ENCODE peak calls at places on chromosome 7, in ten cellular contexts. N is endothelial cell, D is sigmoid colon, L is psoas muscle, Z is brain microvascular endothelial cell, F is fibroblast of the aortic adventitia, S is body of pancreas, K is fibroblast of mammary gland, Y is A549, V is foreskin keratinocyte. E is an unnamed sample.

GRCh38 chr7:83859827-83860226 is 210.9 kb upstream of the SEMA3E start:
- DNase-seq in F (no peak), N (no peak), S (no peak), K (no peak), V (no peak), Y (no peak), L (no peak), Z (no peak), D (no peak), E (no peak)

GRCh38 chr7:69708857-69709256 is 110.6 kb downstream of the AUTS2 start:
- DNase-seq in N (no peak), V (no peak), Y (peak), Z (no peak), D (no peak), L (no peak), S (no peak), K (peak), F (peak), E (no peak)

GRCh38 chr7:119900996-119901395 is 372.0 kb upstream of the KCND2 start:
- DNase-seq in F (peak), S (no peak), Z (peak), V (no peak), L (no peak), K (peak), D (no peak), Y (no peak), N (no peak), E (no peak)

GRCh38 chr7:114112806-114113205 is 194.0 kb upstream of the PPP1R3A start:
- DNase-seq in L (no peak), Z (no peak), F (no peak), D (no peak), N (no peak), K (peak), Y (no peak), V (no peak), S (no peak), E (no peak)

GRCh38 chr7:149872419-149873073 is 1.2 kb upstream of the ATP6V0E2 start:
- DNase-seq in L (peak), F (peak), V (peak), Y (peak), S (peak), D (peak), K (peak), Z (peak), N (peak), E (peak)

GRCh38 chr7:41955475-41956243 is 252.8 kb upstream of the INHBA start:
- DNase-seq in V (peak), D (peak), L (peak), Y (peak), S (peak), Z (peak), F (peak), K (peak), N (peak), E (no peak)

GRCh38 chr7:96596120-96596826 is 113.4 kb downstream of the SEM1 start:
- DNase-seq in Z (no peak), S (peak), V (peak), Y (peak), N (no peak), K (peak), L (no peak), D (no peak), F (no peak), E (no peak)

GRCh38 chr7:12458520-12459131 is 55.0 kb upstream of the VWDE start:
- DNase-seq in S (no peak), D (no peak), V (peak), Y (peak), K (peak), F (peak), Z (peak), N (peak), L (no peak), E (peak)

GRCh38 chr7:55065511-55066229 is 46.9 kb downstream of the EGFR start:
- DNase-seq in F (peak), Z (peak), D (no peak), L (no peak), V (peak), S (no peak), Y (peak), N (no peak), K (peak), E (no peak)

GRCh38 chr7:149832332-149833041 is 5.7 kb upstream of the ZNF862 start:
- DNase-seq in F (no peak), S (peak), N (no peak), D (peak), K (no peak), L (peak), Y (no peak), Z (no peak), V (no peak), E (no peak)

GRCh38 chr7:44257618-44258422 is 57.0 kb downstream of the YKT6 start:
- DNase-seq in S (peak), Z (peak), N (peak), K (peak), D (no peak), L (peak), F (peak), V (peak), Y (peak), E (peak)

GRCh38 chr7:40659231-40659630 is 524.4 kb downstream of the SUGCT start:
- DNase-seq in D (no peak), N (no peak), L (no peak), F (no peak), Y (no peak), K (no peak), S (no peak), Z (no peak), V (no peak), E (no peak)

GRCh38 chr7:50185951-50186697 is 93.1 kb upstream of the ZPBP start:
- DNase-seq in Z (no peak), F (no peak), N (no peak), K (no peak), V (no peak), L (no peak), Y (no peak), D (no peak), S (no peak), E (no peak)

GRCh38 chr7:145839814-145840213 is 276.8 kb upstream of the CNTNAP2 start:
- DNase-seq in S (no peak), F (no peak), K (no peak), Z (no peak), Y (no peak), N (no peak), D (no peak), V (no peak), L (no peak), E (no peak)

GRCh38 chr7:8109196-8110022 is 140.8 kb downstream of the GLCCI1 start:
- DNase-seq in Z (peak), F (peak), L (no peak), V (peak), Y (no peak), S (no peak), N (no peak), K (peak), D (no peak), E (no peak)

GRCh38 chr7:33916357-33917081 is 11.2 kb downstream of the BMPER start:
- DNase-seq in F (no peak), V (peak), K (peak), D (no peak), Y (no peak), S (no peak), L (no peak), Z (no peak), N (no peak), E (no peak)

GRCh38 chr7:69654849-69655707 is 56.8 kb downstream of the AUTS2 start:
- DNase-seq in D (no peak), Y (no peak), S (no peak), L (no peak), N (no peak), F (no peak), Z (no peak), K (no peak), V (no peak), E (no peak)

GRCh38 chr7:132367795-132368194 is 208.5 kb downstream of the PLXNA4 start:
- DNase-seq in V (no peak), N (no peak), F (no peak), D (no peak), K (no peak), Y (no peak), Z (no peak), L (no peak), S (no peak), E (no peak)

GRCh38 chr7:14000247-14000646 is 10.8 kb upstream of the ETV1 start:
- DNase-seq in F (peak), S (no peak), V (no peak), N (no peak), L (no peak), Z (no peak), K (peak), Y (no peak), D (no peak), E (no peak)

GRCh38 chr7:42181566-42181965 is 55.4 kb downstream of the GLI3 start:
- DNase-seq in F (no peak), K (no peak), Y (no peak), V (no peak), S (no peak), D (no peak), N (no peak), Z (no peak), L (no peak), E (no peak)

GRCh38 chr7:39073432-39073831 is 95.7 kb downstream of the POU6F2 start:
- DNase-seq in F (no peak), N (peak), V (no peak), K (no peak), D (no peak), L (no peak), Y (no peak), Z (no peak), S (no peak), E (no peak)

GRCh38 chr7:112103246-112103645 is 103.0 kb downstream of the DOCK4 start:
- DNase-seq in K (peak), D (no peak), F (no peak), N (no peak), Y (no peak), L (no peak), V (peak), Z (peak), S (no peak), E (no peak)

GRCh38 chr7:111229951-111230350 is 139.0 kb downstream of the LRRN3 start:
- DNase-seq in F (no peak), V (no peak), N (no peak), Y (peak), L (no peak), D (no peak), Z (no peak), K (no peak), S (no peak), E (no peak)

GRCh38 chr7:98821348-98821747 is 48.5 kb downstream of the TMEM130 start:
- DNase-seq in Z (no peak), F (no peak), K (no peak), D (no peak), N (no peak), V (no peak), L (no peak), S (no peak), Y (no peak), E (no peak)

GRCh38 chr7:80533287-80533686 is 21.4 kb upstream of the GNAT3 start:
- DNase-seq in K (no peak), L (no peak), D (no peak), V (peak), F (peak), Y (no peak), Z (peak), S (no peak), N (no peak), E (no peak)

GRCh38 chr7:31761646-31762045 is 74.6 kb downstream of the PPP1R17 start:
- DNase-seq in D (no peak), K (peak), L (no peak), V (no peak), S (no peak), Z (no peak), F (no peak), N (no peak), Y (no peak), E (no peak)

GRCh38 chr7:47743898-47744612 is 162.1 kb upstream of the TNS3 start:
- DNase-seq in D (no peak), L (no peak), N (no peak), S (no peak), F (no peak), V (no peak), Z (no peak), K (no peak), Y (no peak), E (no peak)

GRCh38 chr7:45182856-45183710 is 25.5 kb downstream of the RAMP3 start:
- DNase-seq in L (no peak), V (no peak), S (no peak), K (no peak), N (no peak), Z (no peak), D (peak), F (no peak), Y (no peak), E (no peak)

GRCh38 chr7:158585721-158586498 is 1.7 kb downstream of the PTPRN2 start:
- DNase-seq in F (no peak), K (no peak), Z (no peak), D (no peak), N (no peak), V (no peak), S (peak), L (no peak), Y (no peak), E (no peak)

GRCh38 chr7:23426876-23427275 is 43.4 kb downstream of the IGF2BP3 start:
- DNase-seq in K (no peak), N (no peak), D (no peak), L (no peak), Z (peak), F (no peak), S (no peak), Y (no peak), V (no peak), E (no peak)

GRCh38 chr7:106375499-106375898 is 90.7 kb upstream of the NAMPT start:
- DNase-seq in D (no peak), F (no peak), Z (no peak), K (no peak), S (no peak), L (no peak), Y (no peak), N (no peak), V (no peak), E (no peak)

GRCh38 chr7:103487419-103487818 is 41.4 kb upstream of the SLC26A5 start:
- DNase-seq in K (no peak), Y (peak), L (no peak), N (no peak), D (no peak), F (no peak), V (no peak), Z (no peak), S (no peak), E (no peak)

GRCh38 chr7:108135446-108136190 is 5.5 kb upstream of the LAMB4 start:
- DNase-seq in V (no peak), F (no peak), S (no peak), L (no peak), Y (no peak), D (no peak), N (no peak), Z (no peak), K (no peak), E (peak)

GRCh38 chr7:116210345-116211005 is at the start of gene TES:
- DNase-seq in V (peak), D (peak), F (peak), N (peak), Z (no peak), Y (peak), S (peak), L (peak), K (no peak), E (peak)

GRCh38 chr7:36131026-36131425 is 22.0 kb upstream of the EEPD1 start:
- DNase-seq in L (no peak), Z (no peak), K (no peak), N (no peak), F (no peak), Y (no peak), D (no peak), V (no peak), S (no peak), E (no peak)

GRCh38 chr7:155405399-155406318 is 52.3 kb upstream of the EN2 start:
- DNase-seq in S (peak), N (peak), Z (no peak), F (peak), K (no peak), Y (no peak), D (no peak), V (no peak), L (peak), E (no peak)
- TF ChIP-seq CTCF in S (no peak), N (no peak), Z (peak), F (peak), K (peak), Y (no peak), D (no peak), V (peak), L (no peak), E (no peak)

GRCh38 chr7:100155553-100156317 is 2.8 kb downstream of the TRAPPC14 start:
- DNase-seq in N (no peak), D (no peak), F (no peak), L (no peak), S (no peak), K (no peak), Y (no peak), V (no peak), Z (no peak), E (peak)

GRCh38 chr7:100153713-100154519 is 4.6 kb downstream of the TRAPPC14 start:
- DNase-seq in F (no peak), N (no peak), V (no peak), Z (no peak), L (no peak), K (no peak), S (no peak), Y (no peak), D (no peak), E (peak)

GRCh38 chr7:100154651-100155491 is 3.7 kb downstream of the TRAPPC14 start:
- DNase-seq in V (no peak), D (no peak), S (no peak), N (no peak), K (no peak), Z (no peak), Y (no peak), F (no peak), L (no peak), E (peak)

GRCh38 chr7:100152937-100153666 is 4.4 kb downstream of the LAMTOR4 start:
- DNase-seq in D (no peak), K (no peak), V (no peak), S (no peak), L (no peak), Y (no peak), Z (no peak), N (no peak), F (no peak), E (no peak)

GRCh38 chr7:100152404-100152803 is 3.7 kb downstream of the LAMTOR4 start:
- DNase-seq in F (no peak), N (no peak), S (no peak), Z (no peak), L (no peak), D (no peak), K (no peak), V (no peak), Y (no peak), E (no peak)
- TF ChIP-seq CTCF in F (no peak), N (no peak), S (no peak), Z (no peak), L (no peak), D (no peak), K (no peak), V (no peak), Y (no peak), E (no peak)

GRCh38 chr7:24757799-24758275 is 573 bp upstream of the GSDME start:
- DNase-seq in V (peak), F (peak), K (peak), Z (peak), S (peak), D (no peak), N (no peak), Y (peak), L (peak), E (no peak)
- TF ChIP-seq CTCF in V (no peak), F (no peak), K (no peak), Z (no peak), S (no peak), D (no peak), N (no peak), Y (no peak), L (no peak), E (no peak)

GRCh38 chr7:26777383-26777782 is 87.0 kb downstream of the SKAP2 start:
- DNase-seq in S (no peak), N (no peak), L (no peak), K (peak), D (no peak), Z (no peak), V (no peak), Y (no peak), F (no peak), E (no peak)
- TF ChIP-seq CTCF in S (no peak), N (no peak), L (no peak), K (no peak), D (no peak), Z (no peak), V (peak), Y (no peak), F (no peak), E (no peak)

GRCh38 chr7:66497346-66497745 is 131.3 kb upstream of the KCTD7 start:
- DNase-seq in K (no peak), Y (no peak), F (no peak), N (no peak), D (peak), V (no peak), L (no peak), S (no peak), Z (no peak), E (no peak)

DNA sequence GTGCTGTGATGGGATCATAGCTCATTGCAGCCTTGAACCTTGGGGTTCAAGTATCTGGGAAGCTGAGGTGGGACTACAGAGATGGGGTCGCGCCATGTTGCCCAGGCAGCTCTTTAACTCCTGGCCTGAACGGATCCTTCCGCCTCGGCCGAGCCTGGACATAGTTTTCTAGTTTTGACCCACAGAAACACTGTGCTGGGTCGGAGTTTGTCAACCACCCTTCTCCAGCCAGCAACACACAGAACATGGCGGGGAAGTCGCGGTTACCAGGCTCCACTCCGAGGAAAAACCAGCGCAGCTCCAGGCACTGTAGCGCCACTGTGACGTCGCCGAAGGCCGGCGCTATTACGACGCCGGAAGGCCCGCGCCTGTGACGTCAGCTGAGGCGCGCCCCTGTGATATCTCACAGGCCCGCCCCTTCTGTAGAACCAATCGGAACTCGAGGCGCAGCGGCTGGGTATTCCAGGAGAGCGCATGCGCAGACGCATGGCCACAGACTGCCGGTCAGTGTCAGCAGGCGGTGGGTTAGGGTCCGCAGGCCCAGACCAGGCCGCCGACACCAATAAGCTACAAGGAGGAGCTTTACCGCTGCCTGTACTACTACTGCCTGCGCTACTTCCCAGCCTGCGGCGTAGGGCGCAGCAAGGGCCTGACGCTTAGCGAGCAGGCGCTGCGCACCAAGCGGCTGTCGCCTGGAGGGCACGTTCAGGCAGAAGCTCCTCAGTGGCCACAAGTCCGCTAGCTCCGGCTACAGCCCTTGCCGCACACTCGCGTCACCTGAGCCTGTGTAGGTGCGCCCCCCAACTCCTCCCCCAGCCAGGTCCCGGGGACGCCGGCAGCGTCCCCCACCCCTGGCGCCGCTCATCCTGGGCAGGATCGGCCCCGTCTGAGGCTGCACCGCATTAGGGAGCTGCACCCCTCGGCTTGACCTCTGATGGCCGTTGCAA is 135.2 kb upstream of the KCTD7 start:
- DNase-seq in D (peak), F (peak), Y (peak), L (peak), K (peak), N (peak), S (peak), V (peak), Z (peak), E (peak)
- TF ChIP-seq CTCF in D (peak), F (peak), Y (no peak), L (peak), K (no peak), N (no peak), S (peak), V (peak), Z (peak), E (peak)

DNA sequence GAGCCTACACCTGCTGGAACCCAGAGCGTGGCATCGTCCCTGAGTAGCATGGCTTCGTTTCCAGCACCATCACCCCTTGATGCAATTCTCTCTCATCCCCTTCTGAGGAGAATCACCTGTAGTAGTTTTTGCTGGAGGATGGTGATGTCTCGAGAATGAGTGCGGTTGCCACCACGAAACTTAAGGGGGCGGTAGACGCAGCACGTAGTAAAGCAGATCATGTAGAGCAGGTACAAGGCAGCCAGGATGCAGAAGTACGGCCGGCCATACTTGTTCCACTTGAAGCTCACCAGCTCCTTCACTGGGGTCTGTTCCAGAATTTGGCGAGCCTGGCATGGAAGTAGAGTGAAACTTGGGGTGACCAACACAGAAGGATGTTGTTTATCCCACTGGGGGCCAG is 8.1 kb downstream of the TRPV5 start:
- DNase-seq in D (no peak), S (no peak), F (no peak), Y (no peak), L (no peak), V (no peak), N (no peak), Z (no peak), K (no peak), E (no peak)
- TF ChIP-seq CTCF in D (no peak), S (no peak), F (no peak), Y (no peak), L (no peak), V (no peak), N (no peak), Z (no peak), K (no peak), E (no peak)

E was measured in GM13976.